ENCODE peak calls at places on chromosomes 12 and 14, in nine cellular contexts. K is anterior cingulate cortex; N is choroid plexus epithelial cell; F is stimulated activated CD8-positive, alpha-beta memory T cell treated with anti-CD3 and anti-CD28 coated beads, Interleukin-12 subunit alpha, Interleukin-12 subunit beta, amount 100 ng/mL, for 4 hours; M is EL; H is lower lobe of right lung; O is NCI-H1417 treated with DMSO at 0.1 percent for 48 hours; Z is SW480; I is C1 segment of cervical spinal cord. J is an unnamed sample.
A peak's percentile ranks its signal among the peaks of the same experiment; 100 is the strongest.

GRCh38 chr12:39138268-39138667 is 232.9 kb upstream of the CPNE8 start:
- DNase-seq in K (no peak), Z (no peak), N (no peak), H (no peak), I (no peak), O (no peak), M (no peak), F (no peak), J (no peak)

GRCh38 chr12:116559080-116559329 is 176 bp upstream of the MAP1LC3B2 start:
- DNase-seq in O (no peak), M (no peak), F (no peak), I (peak; percentile 30), K (peak; percentile 27), N (no peak), Z (no peak), H (no peak), J (no peak)

GRCh38 chr14:75648066-75648838 is 12.4 kb downstream of the ERG28 start:
- DNase-seq in M (peak; percentile 99), Z (peak; percentile 69), I (no peak), H (peak; percentile 70), O (no peak), N (peak; percentile 99), K (peak; percentile 11), F (no peak), J (no peak)

GRCh38 chr12:82504411-82504810 is 146.1 kb downstream of the METTL25 start:
- DNase-seq in M (no peak), F (no peak), K (no peak), N (no peak), H (no peak), O (no peak), I (no peak), Z (no peak), J (no peak)

GRCh38 chr14:37343307-37344094 is 145.8 kb downstream of the MIPOL1 start:
- DNase-seq in I (no peak), N (peak; percentile 9), F (no peak), M (no peak), H (no peak), K (no peak), Z (no peak), O (no peak), J (no peak)

GRCh38 chr14:105931808-105932483 is 405.6 kb downstream of the TMEM121 start:
- DNase-seq in N (no peak), I (no peak), F (no peak), O (no peak), H (no peak), Z (peak; percentile 25), K (no peak), M (no peak), J (no peak)

GRCh38 chr14:95515080-95515489 is 1.4 kb downstream of the SYNE3 start:
- DNase-seq in Z (no peak), I (no peak), M (peak; percentile 84), H (peak; percentile 63), N (no peak), F (no peak), O (no peak), K (peak; percentile 66), J (no peak)

GRCh38 chr14:100056964-100057817 is 8.0 kb upstream of the EVL start:
- DNase-seq in K (no peak), O (no peak), N (peak; percentile 81), Z (no peak), I (no peak), M (peak; percentile 10), F (no peak), H (no peak), J (no peak)

GRCh38 chr12:46825526-46826414 is at the start of gene SLC38A4:
- DNase-seq in K (no peak), M (peak; percentile 66), O (no peak), Z (peak; percentile 46), N (peak; percentile 45), I (no peak), H (peak; percentile 49), F (no peak), J (no peak)

GRCh38 chr12:53012928-53013327 is 6.7 kb downstream of the EIF4B start:
- DNase-seq in F (no peak), K (no peak), N (no peak), M (no peak), H (no peak), O (no peak), I (no peak), Z (no peak), J (no peak)